ENCODE peak calls at places on chromosomes 2 and 18, in ten cellular contexts. E, N, B, H, G, K, F, X, J and A are unnamed samples.

GRCh38 chr2:17479875-17480274 is 38.4 kb downstream of the RAD51AP2 start:
- DNase-seq in F (no peak), X (no peak), G (no peak), K (peak), N (no peak), E (peak), H (peak), J (no peak), B (no peak), A (peak)

GRCh38 chr2:207289295-207290018 is 123.7 kb upstream of the KLF7 start:
- DNase-seq in N (no peak), J (no peak), G (no peak), F (no peak), X (peak), B (no peak), E (peak), H (peak), K (peak), A (peak)

GRCh38 chr18:22816266-22817176 is 116.6 kb upstream of the RBBP8 start:
- DNase-seq in X (no peak), N (no peak), H (no peak), F (no peak), G (no peak), E (no peak), K (no peak), B (no peak), J (no peak), A (no peak)

GRCh38 chr2:199838399-199838798 is 12.6 kb downstream of the FTCDNL1 start:
- DNase-seq in F (no peak), B (no peak), G (no peak), N (no peak), J (no peak), H (no peak), X (no peak), K (no peak), E (no peak), A (no peak)

GRCh38 chr2:10256031-10256524 is 46.6 kb upstream of the HPCAL1 start:
- DNase-seq in E (no peak), J (no peak), G (no peak), X (no peak), B (no peak), F (peak), K (no peak), H (no peak), N (peak), A (no peak)

GRCh38 chr2:205868773-205869333 is 186.6 kb downstream of the NRP2 start:
- DNase-seq in K (peak), G (no peak), B (no peak), F (peak), N (peak), J (no peak), H (peak), X (peak), E (peak), A (peak)

GRCh38 chr2:201656102-201656501 is 12.8 kb upstream of the TMEM237 start:
- DNase-seq in E (no peak), X (no peak), B (no peak), H (no peak), G (no peak), F (no peak), N (no peak), J (no peak), K (no peak), A (no peak)

GRCh38 chr2:3042601-3043585 is 334.7 kb downstream of the EIPR1 start:
- DNase-seq in B (no peak), X (no peak), G (no peak), N (no peak), H (no peak), K (no peak), F (peak), E (no peak), J (no peak), A (no peak)

GRCh38 chr18:49734836-49735235 is 78.5 kb downstream of the ACAA2 start:
- DNase-seq in G (no peak), X (no peak), B (no peak), N (no peak), J (no peak), F (no peak), H (no peak), E (no peak), K (no peak), A (no peak)

GRCh38 chr2:56648802-56649201 is 465.0 kb downstream of the CCDC85A start:
- DNase-seq in J (no peak), F (no peak), H (no peak), N (no peak), X (no peak), B (no peak), G (no peak), E (no peak), K (no peak), A (no peak)

GRCh38 chr18:13465476-13465875 is 246.9 kb downstream of the LDLRAD4 start:
- DNase-seq in F (peak), K (no peak), X (no peak), B (no peak), N (no peak), G (no peak), E (no peak), H (no peak), J (peak), A (no peak)

GRCh38 chr2:42238644-42239288 is 69.6 kb downstream of the EML4 start:
- DNase-seq in K (peak), N (no peak), J (no peak), E (peak), F (no peak), X (peak), G (no peak), H (peak), B (peak), A (peak)

GRCh38 chr2:161983896-161984295 is 90.1 kb downstream of the DPP4 start:
- DNase-seq in J (no peak), H (no peak), E (peak), N (no peak), B (no peak), X (no peak), F (no peak), G (no peak), K (peak), A (peak)

GRCh38 chr2:133461484-133461883 is 106.8 kb downstream of the NCKAP5 start:
- DNase-seq in H (no peak), E (no peak), X (no peak), B (no peak), F (no peak), N (no peak), K (no peak), J (no peak), G (no peak), A (peak)

GRCh38 chr2:108918941-108919341 is 70.1 kb downstream of the EDAR start:
- DNase-seq in X (no peak), F (peak), N (no peak), G (no peak), H (no peak), E (no peak), J (peak), B (peak), K (no peak), A (no peak)

GRCh38 chr2:239201531-239201876 is 199.3 kb downstream of the HDAC4 start:
- DNase-seq in N (no peak), B (no peak), X (no peak), G (no peak), F (no peak), J (peak), H (no peak), K (no peak), E (peak), A (no peak)

GRCh38 chr18:23585007-23585871 is 1.1 kb downstream of the NPC1 start:
- DNase-seq in X (peak), B (no peak), J (no peak), N (peak), G (no peak), K (peak), F (no peak), E (peak), H (no peak), A (peak)

GRCh38 chr18:49762191-49763077 is 50.9 kb downstream of the ACAA2 start:
- DNase-seq in X (no peak), H (no peak), E (no peak), K (no peak), N (no peak), G (no peak), B (no peak), F (peak), J (peak), A (no peak)

GRCh38 chr2:26670171-26670570 is 22.4 kb upstream of the KCNK3 start:
- DNase-seq in X (no peak), B (no peak), N (peak), F (peak), J (peak), E (peak), G (no peak), H (peak), K (peak), A (peak)

GRCh38 chr2:68770271-68771111 is 35.9 kb downstream of the ARHGAP25 start:
- DNase-seq in F (no peak), K (no peak), B (no peak), N (no peak), X (peak), G (no peak), H (no peak), E (no peak), J (no peak), A (no peak)

GRCh38 chr2:207223051-207223450 is 57.3 kb upstream of the KLF7 start:
- DNase-seq in K (peak), G (no peak), X (peak), H (peak), B (no peak), N (peak), E (peak), J (no peak), F (no peak), A (peak)

GRCh38 chr2:236172238-236172865 is 4.2 kb upstream of the GBX2 start:
- DNase-seq in G (no peak), F (peak), J (no peak), H (no peak), E (no peak), X (no peak), K (no peak), B (no peak), N (peak), A (no peak)

GRCh38 chr2:224909885-224910517 is 132.3 kb downstream of the DOCK10 start:
- DNase-seq in N (peak), J (peak), E (peak), X (no peak), H (peak), G (no peak), K (no peak), F (peak), B (peak), A (peak)

GRCh38 chr18:78101091-78101490 is 851.4 kb downstream of the GALR1 start:
- DNase-seq in G (no peak), X (no peak), J (no peak), B (no peak), N (no peak), H (no peak), K (no peak), F (peak), E (no peak), A (no peak)

GRCh38 chr2:28674062-28674712 is 77.4 kb upstream of the PPP1CB start:
- DNase-seq in F (no peak), H (peak), N (peak), G (no peak), J (no peak), E (no peak), K (peak), X (no peak), B (peak), A (no peak)

GRCh38 chr2:109563294-109563693 is 50.5 kb downstream of the SEPTIN10 start:
- DNase-seq in J (no peak), K (peak), G (no peak), X (no peak), E (no peak), B (no peak), N (no peak), F (no peak), H (no peak), A (no peak)

GRCh38 chr2:146312899-146313298 is 1531.9 kb upstream of the ACVR2A start:
- DNase-seq in J (no peak), E (peak), K (peak), F (no peak), G (no peak), B (no peak), X (no peak), H (peak), N (no peak), A (peak)

GRCh38 chr2:222646008-222646407 is 9.9 kb downstream of the FARSB start:
- DNase-seq in N (no peak), F (no peak), J (no peak), K (no peak), G (no peak), E (no peak), X (no peak), H (no peak), B (no peak), A (no peak)

GRCh38 chr2:1747065-1747941 is 3.0 kb upstream of the PXDN start:
- DNase-seq in F (peak), E (no peak), G (no peak), X (no peak), K (no peak), B (no peak), H (no peak), J (no peak), N (peak), A (no peak)

GRCh38 chr2:191030521-191031154 is 16.7 kb upstream of the STAT1 start:
- DNase-seq in N (peak), J (no peak), X (peak), F (no peak), K (peak), B (no peak), E (peak), H (peak), G (no peak), A (peak)

GRCh38 chr2:63849381-63850203 is 7.9 kb downstream of the UGP2 start:
- DNase-seq in X (no peak), N (no peak), G (no peak), F (no peak), K (no peak), E (no peak), H (peak), B (no peak), J (no peak), A (no peak)

GRCh38 chr18:74534150-74534969 is at the start of gene CNDP1:
- DNase-seq in N (no peak), J (peak), G (no peak), H (no peak), B (peak), K (no peak), F (peak), X (no peak), E (no peak), A (no peak)

GRCh38 chr2:101473911-101474751 is 781 bp downstream of the RFX8 start:
- DNase-seq in G (no peak), E (peak), F (peak), X (no peak), K (peak), J (peak), H (peak), B (peak), N (peak), A (no peak)

GRCh38 chr2:18771212-18771611 is 181.8 kb upstream of the NT5C1B start:
- DNase-seq in X (no peak), F (no peak), N (no peak), B (no peak), E (no peak), H (no peak), K (peak), G (no peak), J (no peak), A (peak)

GRCh38 chr2:133837441-133838090 is 269.3 kb upstream of the NCKAP5 start:
- DNase-seq in X (no peak), N (peak), F (no peak), B (no peak), E (peak), J (no peak), K (peak), G (no peak), H (peak), A (no peak)

GRCh38 chr2:164091673-164092072 is 355.9 kb upstream of the FIGN start:
- DNase-seq in H (no peak), G (no peak), F (no peak), N (no peak), X (no peak), B (no peak), J (no peak), E (no peak), K (no peak), A (no peak)

GRCh38 chr2:175180701-175181103 is 808 bp downstream of the ATP5MC3 start:
- DNase-seq in B (peak), E (peak), X (peak), K (peak), J (peak), F (no peak), G (no peak), N (no peak), H (peak), A (peak)

GRCh38 chr2:241123816-241124536 is 21.9 kb upstream of the MTERF4 start:
- DNase-seq in F (no peak), N (peak), J (peak), H (no peak), X (no peak), K (no peak), E (no peak), G (no peak), B (peak), A (peak)

GRCh38 chr2:241125626-241126025 is 23.5 kb upstream of the MTERF4 start:
- DNase-seq in G (no peak), K (no peak), H (no peak), N (peak), X (no peak), E (no peak), J (peak), F (no peak), B (no peak), A (no peak)

GRCh38 chr2:241120440-241120839 is 18.4 kb upstream of the MTERF4 start:
- DNase-seq in G (no peak), X (no peak), J (no peak), E (no peak), F (no peak), K (no peak), B (no peak), N (no peak), H (no peak), A (no peak)

GRCh38 chr2:241121008-241121407 is 18.9 kb upstream of the MTERF4 start:
- DNase-seq in E (no peak), B (no peak), N (no peak), F (no peak), G (no peak), K (no peak), H (no peak), J (no peak), X (no peak), A (no peak)

DNA sequence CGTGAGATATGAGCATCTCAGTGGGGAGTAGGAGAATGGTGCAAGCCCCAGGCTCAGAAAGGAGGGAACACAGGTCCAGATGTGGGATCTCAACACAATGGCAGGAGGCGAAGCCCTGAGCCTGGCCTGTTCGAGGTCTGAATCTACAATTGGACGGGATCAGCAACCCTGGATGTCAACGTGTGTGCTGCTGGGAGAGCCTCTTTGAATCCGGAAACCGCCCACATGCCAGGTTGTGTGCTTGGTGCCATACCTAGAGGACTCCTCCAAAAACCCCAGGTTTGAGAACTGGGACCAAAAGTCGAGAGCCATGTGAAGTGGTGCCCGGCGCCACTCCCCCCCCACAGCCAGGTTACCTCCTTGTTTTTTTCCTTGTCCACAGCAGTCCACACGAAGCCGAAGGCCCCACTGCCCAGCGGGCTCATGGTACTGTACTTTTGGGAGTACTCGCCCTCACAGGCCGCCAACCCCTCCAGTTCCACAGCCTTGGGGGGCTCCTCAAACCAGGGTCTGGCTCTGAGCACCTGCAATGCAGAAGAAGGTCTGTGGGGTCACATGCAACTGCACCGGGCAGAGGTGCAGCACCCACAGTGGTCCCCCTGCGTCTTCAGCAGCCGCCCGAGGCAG is 20.4 kb upstream of the MTERF4 start:
- DNase-seq in G (no peak), B (no peak), E (no peak), J (peak), X (no peak), K (no peak), H (no peak), N (peak), F (no peak), A (no peak)
- H3K4me3 ChIP-seq in G (no peak), B (no peak), E (no peak), J (no peak), X (no peak), K (no peak), H (no peak), N (no peak), F (no peak), A (no peak)

GRCh38 chr2:105425936-105426625 is 27.2 kb upstream of the FHL2 start:
- DNase-seq in N (no peak), G (no peak), H (no peak), F (no peak), B (no peak), X (no peak), K (no peak), J (no peak), E (no peak), A (no peak)
- H3K4me3 ChIP-seq in N (no peak), G (no peak), H (no peak), F (no peak), B (no peak), X (no peak), K (no peak), J (no peak), E (no peak), A (no peak)

DNA sequence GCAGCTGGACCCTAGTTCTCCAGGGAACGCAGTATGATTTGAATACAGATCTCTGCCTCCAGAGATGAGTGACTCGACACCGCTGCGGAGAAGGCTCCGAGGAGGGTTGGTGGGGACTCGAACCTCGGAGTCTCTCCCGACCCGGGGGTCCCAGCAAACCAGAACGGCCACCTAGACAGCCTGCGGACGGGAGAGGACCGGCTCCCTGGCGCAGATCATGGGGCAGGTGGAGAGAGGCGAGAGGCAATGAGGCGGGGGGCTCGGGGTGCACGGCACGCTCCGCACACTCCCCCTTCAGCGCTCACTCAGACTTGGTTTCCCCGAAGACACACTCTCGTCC is 12.6 kb downstream of the DYSF start:
- DNase-seq in B (no peak), H (no peak), J (no peak), X (no peak), N (no peak), F (peak), K (no peak), E (no peak), G (no peak), A (no peak)
- H3K4me3 ChIP-seq in B (peak), H (peak), J (peak), X (no peak), N (peak), F (peak), K (peak), E (no peak), G (peak), A (peak)

GRCh38 chr2:105875241-105875640 is 130.5 kb downstream of the NCK2 start:
- DNase-seq in J (no peak), N (no peak), B (no peak), G (no peak), F (peak), K (no peak), E (peak), H (no peak), X (no peak), A (no peak)
- H3K4me3 ChIP-seq in J (no peak), N (no peak), B (no peak), G (no peak), F (no peak), K (no peak), E (no peak), H (no peak), X (no peak), A (no peak)

GRCh38 chr18:2391470-2391869 is 179.8 kb downstream of the METTL4 start:
- DNase-seq in F (no peak), E (no peak), H (no peak), J (no peak), G (no peak), B (no peak), N (no peak), K (no peak), X (no peak), A (no peak)
- H3K4me3 ChIP-seq in F (no peak), E (no peak), H (no peak), J (no peak), G (no peak), B (no peak), N (no peak), K (no peak), X (no peak), A (no peak)

GRCh38 chr2:48315847-48316194 is 214.1 kb upstream of the STON1 start:
- DNase-seq in B (no peak), H (no peak), J (no peak), F (no peak), X (peak), E (peak), G (no peak), N (no peak), K (peak), A (peak)
- H3K4me3 ChIP-seq in B (peak), H (peak), J (peak), F (peak), X (peak), E (peak), G (peak), N (peak), K (peak), A (peak)

GRCh38 chr2:47486858-47487497 is 84.0 kb downstream of the MSH2 start:
- DNase-seq in K (no peak), H (no peak), E (no peak), F (no peak), X (peak), N (no peak), G (no peak), J (no peak), B (no peak), A (no peak)
- H3K4me3 ChIP-seq in K (no peak), H (no peak), E (no peak), F (no peak), X (no peak), N (no peak), G (no peak), J (no peak), B (no peak), A (no peak)

GRCh38 chr2:118848381-118849225 is 1.2 kb upstream of the EN1 start:
- DNase-seq in H (no peak), N (peak), G (no peak), E (no peak), F (peak), J (no peak), K (no peak), X (no peak), B (no peak), A (no peak)

GRCh38 chr2:118850901-118851268 is 3.4 kb upstream of the EN1 start:
- DNase-seq in J (no peak), F (peak), X (no peak), N (peak), G (no peak), E (no peak), K (no peak), B (no peak), H (no peak), A (no peak)

GRCh38 chr2:118851650-118852049 is 4.2 kb upstream of the EN1 start:
- DNase-seq in N (peak), F (peak), E (no peak), B (peak), K (no peak), X (no peak), G (no peak), H (no peak), J (no peak), A (no peak)

GRCh38 chr2:118849226-118850170 is 2.0 kb upstream of the EN1 start:
- DNase-seq in N (peak), K (no peak), B (no peak), H (no peak), J (no peak), F (peak), E (no peak), X (no peak), G (no peak), A (no peak)

GRCh38 chr2:118850171-118850900 is 2.9 kb upstream of the EN1 start:
- DNase-seq in G (no peak), F (peak), K (no peak), E (no peak), N (peak), H (no peak), B (no peak), J (no peak), X (no peak), A (no peak)
- H3K4me3 ChIP-seq in G (no peak), F (no peak), K (no peak), E (no peak), N (no peak), H (no peak), B (no peak), J (no peak), X (no peak), A (no peak)